ENCODE peak calls at places on chromosomes 13 and 19, in four cellular contexts. G is spleen, R is adrenal gland, I is IMR-90. J is an unnamed sample. For H3K27me3, the result is how much of the 10 kb centered on the place peaks cover.

GRCh38 chr19:43595605-43595998 is 332 bp downstream of the IRGQ start:
- DNase-seq in G (peak), R (no peak), I (no peak), J (no peak)

GRCh38 chr19:43765109-43765876 is 10.5 kb upstream of the SMG9 start:
- DNase-seq in G (peak), R (peak), I (peak), J (no peak)

GRCh38 chr19:17871878-17872250 is at the start of gene SLC5A5:
- DNase-seq in G (peak), R (no peak), I (no peak), J (no peak)

GRCh38 chr13:26784704-26785639 is 24.4 kb upstream of the GPR12 start:
- DNase-seq in G (peak), R (no peak), I (no peak), J (no peak)

GRCh38 chr13:110348751-110349150 is 41.7 kb downstream of the COL4A2 start:
- DNase-seq in G (no peak), R (no peak), I (no peak), J (no peak)

GRCh38 chr19:11659612-11660011 is 62.3 kb downstream of the ZNF627 start:
- DNase-seq in G (no peak), R (no peak), I (peak), J (no peak)

GRCh38 chr19:4324228-4324627 is 14.4 kb downstream of the STAP2 start:
- DNase-seq in G (no peak), R (no peak), I (no peak), J (no peak)

GRCh38 chr19:12932392-12933286 is 872 bp downstream of the FARSA start:
- DNase-seq in G (no peak), R (no peak), I (no peak), J (no peak)

GRCh38 chr13:45859682-45860081 is 8.1 kb upstream of the SIAH3 start:
- DNase-seq in G (no peak), R (no peak), I (no peak), J (no peak)

GRCh38 chr13:23513460-23513859 is 56.8 kb upstream of the TNFRSF19 start:
- DNase-seq in G (no peak), R (no peak), I (no peak), J (no peak)

GRCh38 chr13:51222510-51223283 is 499 bp downstream of the FAM124A start:
- DNase-seq in G (no peak), R (no peak), I (no peak), J (no peak)

GRCh38 chr19:3338541-3339181 is 27.7 kb upstream of the NFIC start:
- DNase-seq in G (peak), R (peak), I (no peak), J (peak)

GRCh38 chr13:83499286-83499685 is 383.0 kb downstream of the SLITRK1 start:
- DNase-seq in G (no peak), R (no peak), I (peak), J (no peak)

GRCh38 chr19:23515551-23515950 is 120.3 kb upstream of the ZNF91 start:
- DNase-seq in G (no peak), R (no peak), I (no peak), J (no peak)

GRCh38 chr13:110278859-110279258 is 28.1 kb downstream of the COL4A1 start:
- DNase-seq in G (no peak), R (no peak), I (no peak), J (no peak)

GRCh38 chr13:51453308-51453958 is 597 bp upstream of the INTS6 start:
- DNase-seq in G (peak), R (no peak), I (no peak), J (no peak)

GRCh38 chr13:51768378-51768921 is 35.5 kb downstream of the DHRS12 start:
- DNase-seq in G (no peak), R (no peak), I (no peak), J (no peak)

GRCh38 chr19:34428549-34429285 is 536 bp downstream of the UBA2 start:
- DNase-seq in G (no peak), R (peak), I (peak), J (peak)
- TF ChIP-seq POLR2A in G (no peak), R (no peak), I (no peak), J (no peak)

GRCh38 chr13:94708031-94708571 is 4.2 kb downstream of the SOX21 start:
- DNase-seq in G (no peak), R (no peak), I (no peak), J (no peak)
- H3K27me3 ChIP-seq in G (half or more), R (half or more), I (half or more), J (under half)

DNA sequence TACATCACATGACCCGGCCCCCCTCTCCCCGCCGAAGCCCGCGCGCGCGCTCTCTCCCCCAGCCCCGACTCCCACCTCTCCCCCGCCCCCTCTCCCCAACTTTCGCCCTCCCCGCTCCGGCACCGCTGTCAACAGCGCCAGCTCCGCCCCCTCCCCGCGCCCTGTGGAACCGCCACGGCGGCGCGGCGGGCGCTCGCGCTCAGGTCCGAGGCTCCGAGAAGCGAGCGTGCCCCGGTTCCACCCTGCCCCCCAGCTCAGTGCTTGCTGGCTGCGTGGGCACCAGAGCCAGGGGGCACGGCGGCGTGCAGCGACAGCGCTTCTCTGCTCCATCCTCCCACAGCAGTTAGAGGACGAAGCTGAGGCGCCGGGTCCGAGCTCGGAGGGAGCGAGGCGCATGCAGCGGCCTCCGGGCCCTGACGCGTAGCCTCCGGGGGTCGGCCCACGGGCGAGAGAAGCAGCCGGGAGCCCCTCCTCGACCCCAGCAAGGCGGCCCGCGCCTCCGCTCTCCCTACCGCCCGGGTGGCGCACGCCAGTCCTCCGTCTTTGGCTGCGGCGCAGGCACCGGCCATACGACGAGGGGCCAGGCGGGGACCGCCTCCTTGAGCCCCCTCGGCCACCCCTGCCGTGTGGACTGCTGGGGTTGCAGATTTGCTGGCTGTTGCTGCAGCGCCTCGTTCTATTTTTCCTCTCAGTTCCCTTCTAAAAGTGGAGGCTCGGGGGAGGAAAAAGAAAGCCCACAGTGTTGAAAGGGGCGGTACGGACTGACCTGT is 109.5 kb downstream of the KCNRG start:
- DNase-seq in G (peak), R (peak), I (peak), J (no peak)
- TF ChIP-seq POLR2A in G (peak), R (peak), I (no peak), J (no peak)

GRCh38 chr19:1752009-1752756 is 1.1 kb upstream of the ONECUT3 start:
- DNase-seq in G (no peak), R (no peak), I (no peak), J (no peak)
- H3K27me3 ChIP-seq in G (half or more), R (half or more), I (half or more), J (under half)

DNA sequence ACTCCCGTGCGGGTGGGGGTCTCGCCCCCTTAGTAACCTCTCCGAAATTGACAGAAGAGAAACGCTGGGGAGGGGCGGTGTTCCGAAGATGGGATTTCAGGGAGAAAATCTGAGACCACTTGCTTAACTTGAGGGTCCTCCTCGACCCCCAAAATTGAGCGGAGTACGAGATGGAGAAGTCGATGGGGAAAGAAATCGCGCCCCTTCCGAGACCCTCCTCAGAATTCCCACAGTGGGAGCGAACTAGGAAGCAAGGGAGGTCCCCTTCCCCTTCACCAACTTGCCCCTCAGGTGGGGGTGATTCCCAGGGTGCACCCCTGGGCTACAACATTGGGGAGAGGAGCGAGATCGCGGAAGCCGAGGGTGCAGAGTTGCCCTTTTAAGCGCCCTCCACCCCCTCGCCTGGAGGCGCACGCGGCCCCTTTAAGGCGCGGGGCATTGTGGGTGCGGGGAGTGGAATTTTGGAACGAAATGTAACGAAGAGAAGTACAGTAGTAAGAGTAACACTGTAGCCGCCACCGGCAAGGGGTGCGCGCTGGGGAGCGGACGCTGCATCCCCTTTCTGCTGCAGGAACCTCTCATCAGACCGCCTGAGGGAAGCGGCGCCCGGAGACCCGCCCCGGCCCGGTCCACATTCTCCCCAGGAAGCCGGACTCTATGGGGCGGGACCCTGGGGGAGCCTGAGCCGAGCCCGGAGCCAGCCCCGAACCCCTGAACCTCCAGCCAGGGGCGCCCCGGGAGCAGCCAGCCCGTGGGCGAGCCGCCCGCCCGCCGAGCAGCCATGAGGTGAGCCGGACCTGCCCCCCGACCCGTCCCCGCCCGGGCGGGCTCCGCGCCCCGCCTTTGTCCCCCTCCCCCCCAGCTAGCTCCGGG is at the start of gene VASP:
- DNase-seq in G (peak), R (peak), I (peak), J (peak)
- TF ChIP-seq POLR2A in G (peak), R (peak), I (peak), J (peak)

GRCh38 chr19:51253088-51253806 is 2.4 kb downstream of the SIGLECL1 start:
- DNase-seq in G (no peak), R (no peak), I (no peak), J (no peak)
- H3K27me3 ChIP-seq in G (under half), R (under half), I (under half), J (under half)

DNA sequence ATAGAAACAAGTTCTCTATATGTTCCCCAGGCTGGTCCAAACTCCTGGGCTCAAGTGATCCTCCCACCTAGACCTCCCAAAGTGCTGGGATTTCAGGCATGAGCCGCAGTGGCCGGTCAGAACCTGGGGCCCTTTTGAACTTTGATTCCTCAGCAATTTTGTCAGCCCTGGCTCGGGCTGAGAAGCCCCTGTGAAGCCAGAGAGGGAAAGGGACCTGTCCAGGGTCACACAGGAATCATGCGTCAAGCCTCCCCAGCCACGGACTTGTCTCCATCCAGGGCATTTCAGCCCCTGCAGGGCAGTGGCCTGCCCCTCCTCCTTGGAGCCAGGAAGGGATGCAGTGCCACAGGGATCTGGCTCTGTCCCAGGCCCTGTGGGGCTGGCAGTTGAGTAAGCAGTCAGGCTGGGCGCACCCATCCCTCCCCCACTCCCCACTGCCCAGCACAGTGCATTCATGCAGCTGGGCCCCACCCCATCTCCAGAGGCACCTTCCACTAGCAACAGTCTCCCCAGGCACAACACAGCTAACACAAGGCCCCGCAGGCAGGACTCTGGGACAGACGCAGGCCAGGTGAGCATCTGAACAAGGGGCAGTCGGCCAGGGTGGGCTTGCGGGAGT is at the start of gene CAPS:
- DNase-seq in G (no peak), R (peak), I (peak), J (peak)
- TF ChIP-seq POLR2A in G (no peak), R (no peak), I (no peak), J (peak)

GRCh38 chr19:40927567-40927966 is 45.5 kb upstream of the CYP2A7 start:
- DNase-seq in G (no peak), R (no peak), I (no peak), J (no peak)

GRCh38 chr19:40928859-40929258 is 46.8 kb upstream of the CYP2A7 start:
- DNase-seq in G (no peak), R (no peak), I (no peak), J (no peak)

GRCh38 chr19:40921005-40921897 is 39.2 kb upstream of the CYP2A7 start:
- DNase-seq in G (no peak), R (no peak), I (no peak), J (peak)

GRCh38 chr19:40920300-40921004 is 38.4 kb upstream of the CYP2A7 start:
- DNase-seq in G (no peak), R (no peak), I (no peak), J (no peak)

GRCh38 chr19:40923934-40924391 is 41.9 kb upstream of the CYP2A7 start:
- DNase-seq in G (no peak), R (no peak), I (no peak), J (peak)
- H3K27me3 ChIP-seq in G (under half), R (under half), I (under half), J (under half)

GRCh38 chr19:344625-345319 is at the start of gene MIER2:
- DNase-seq in G (peak), R (peak), I (peak), J (peak)
- TF ChIP-seq POLR2A in G (no peak), R (no peak), I (peak), J (peak)

J was measured in body of pancreas.